ENCODE peak calls at places on chromosomes 11 and 22, in seven cellular contexts. M, T, N, A, R, G and I are unnamed samples.
A peak's percentile ranks its signal among the peaks of the same experiment; 100 is the strongest.

GRCh38 chr22:36397081-36397766 is 9.5 kb upstream of the MYH9 start:
- DNase-seq in N (peak; percentile 68), G (no peak), A (no peak), M (peak; percentile 46), R (no peak), T (peak; percentile 76), I (no peak)

GRCh38 chr11:66840317-66841091 is 2.7 kb upstream of the RCE1 start:
- DNase-seq in T (no peak), R (no peak), A (no peak), M (no peak), G (no peak), N (no peak), I (no peak)

GRCh38 chr22:40620464-40621046 is 16.0 kb downstream of the MRTFA start:
- DNase-seq in T (peak; percentile 52), N (no peak), A (no peak), M (no peak), G (peak; percentile 58), R (no peak), I (no peak)

GRCh38 chr11:124722176-124722575 is 17.6 kb upstream of the NRGN start:
- DNase-seq in R (no peak), T (no peak), N (no peak), M (no peak), G (no peak), A (no peak), I (no peak)

GRCh38 chr11:97269527-97269926 is 879.7 kb downstream of the JRKL start:
- DNase-seq in T (no peak), G (no peak), A (no peak), M (no peak), R (peak; percentile 9), N (no peak), I (no peak)

GRCh38 chr11:70430671-70431574 is 32.6 kb downstream of the CTTN start:
- DNase-seq in A (no peak), N (no peak), R (no peak), T (no peak), M (no peak), G (no peak), I (no peak)

GRCh38 chr11:47248664-47249377 is at the start of gene ACP2:
- DNase-seq in T (peak; percentile 87), M (peak; percentile 94), N (peak; percentile 94), R (peak; percentile 93), G (peak; percentile 86), A (peak; percentile 86), I (peak; percentile 66)

GRCh38 chr11:44208976-44209603 is 100.8 kb downstream of the ALX4 start:
- DNase-seq in T (no peak), M (no peak), A (no peak), G (peak; percentile 10), N (no peak), R (no peak), I (peak; percentile 61)

GRCh38 chr11:70378506-70379134 is 19.7 kb upstream of the CTTN start:
- DNase-seq in R (no peak), N (peak; percentile 2), T (no peak), A (no peak), G (no peak), M (no peak), I (no peak)

GRCh38 chr11:61125310-61125684 is 23.0 kb downstream of the CD5 start:
- DNase-seq in N (no peak), A (no peak), G (no peak), T (no peak), R (no peak), M (no peak), I (no peak)

GRCh38 chr11:79087238-79087956 is 353.4 kb downstream of the TENM4 start:
- DNase-seq in G (peak; percentile 78), M (no peak), R (peak; percentile 68), N (no peak), A (no peak), T (peak; percentile 85), I (no peak)

GRCh38 chr22:30183861-30184278 is 62.7 kb downstream of the LIF start:
- DNase-seq in G (no peak), M (no peak), A (no peak), N (no peak), T (peak; percentile 53), R (no peak), I (no peak)

GRCh38 chr11:81673001-81673400 is 1060.7 kb downstream of the FAM181B start:
- DNase-seq in G (no peak), T (peak; percentile 11), R (no peak), N (no peak), A (no peak), M (no peak), I (no peak)

GRCh38 chr11:45336136-45336535 is 50.0 kb upstream of the SYT13 start:
- DNase-seq in T (no peak), M (no peak), R (no peak), G (no peak), N (no peak), A (no peak), I (no peak)

GRCh38 chr11:67544591-67545242 is 21.5 kb upstream of the CABP2 start:
- DNase-seq in R (no peak), G (no peak), M (no peak), A (no peak), N (no peak), T (no peak), I (no peak)

GRCh38 chr22:41512421-41513194 is 31.7 kb downstream of the POLR3H start:
- DNase-seq in N (no peak), M (no peak), A (peak; percentile 74), T (peak; percentile 50), G (peak; percentile 57), R (peak; percentile 81), I (peak; percentile 40)

GRCh38 chr11:78110830-78111229 is 28.6 kb downstream of the ALG8 start:
- DNase-seq in N (no peak), A (no peak), R (no peak), M (no peak), G (peak; percentile 32), T (no peak), I (no peak)

GRCh38 chr11:70100283-70100610 is 22.1 kb downstream of the ANO1 start:
- DNase-seq in M (no peak), T (no peak), R (no peak), N (no peak), A (no peak), G (no peak), I (no peak)

GRCh38 chr22:32971252-32971651 is 86.9 kb downstream of the SYN3 start:
- DNase-seq in G (no peak), T (no peak), N (no peak), M (no peak), R (no peak), A (no peak), I (no peak)

GRCh38 chr11:64314805-64315561 is 2.4 kb downstream of the TRMT112 start:
- DNase-seq in A (no peak), G (no peak), T (no peak), R (no peak), N (no peak), M (no peak), I (no peak)
- H3K4me3 ChIP-seq in A (no peak overlapping the region), G (no peak overlapping the region), T (no peak overlapping the region), R (no peak overlapping the region), N (no peak overlapping the region), M (no peak overlapping the region), I (no peak overlapping the region)

GRCh38 chr22:50105529-50106100 is 15.8 kb downstream of the MOV10L1 start:
- DNase-seq in G (peak; percentile 18), R (no peak), N (no peak), M (no peak), A (no peak), T (peak; percentile 52), I (no peak)

GRCh38 chr22:50101870-50102565 is 12.2 kb downstream of the MOV10L1 start:
- DNase-seq in A (no peak), M (no peak), G (no peak), T (no peak), R (no peak), N (no peak), I (no peak)

GRCh38 chr22:50104149-50104548 is 14.3 kb downstream of the MOV10L1 start:
- DNase-seq in T (no peak), M (no peak), G (no peak), R (no peak), A (no peak), N (no peak), I (no peak)

GRCh38 chr22:50107529-50107928 is 17.7 kb downstream of the MOV10L1 start:
- DNase-seq in A (no peak), N (no peak), G (no peak), T (no peak), R (no peak), M (no peak), I (no peak)

GRCh38 chr22:50102946-50103345 is 13.1 kb downstream of the MOV10L1 start:
- DNase-seq in A (no peak), N (no peak), M (no peak), R (no peak), T (no peak), G (no peak), I (peak; percentile 4)
- TF ChIP-seq CTCF in A (no peak), N (no peak), M (no peak), R (no peak), T (no peak), G (no peak), I (peak; percentile 39)

DNA sequence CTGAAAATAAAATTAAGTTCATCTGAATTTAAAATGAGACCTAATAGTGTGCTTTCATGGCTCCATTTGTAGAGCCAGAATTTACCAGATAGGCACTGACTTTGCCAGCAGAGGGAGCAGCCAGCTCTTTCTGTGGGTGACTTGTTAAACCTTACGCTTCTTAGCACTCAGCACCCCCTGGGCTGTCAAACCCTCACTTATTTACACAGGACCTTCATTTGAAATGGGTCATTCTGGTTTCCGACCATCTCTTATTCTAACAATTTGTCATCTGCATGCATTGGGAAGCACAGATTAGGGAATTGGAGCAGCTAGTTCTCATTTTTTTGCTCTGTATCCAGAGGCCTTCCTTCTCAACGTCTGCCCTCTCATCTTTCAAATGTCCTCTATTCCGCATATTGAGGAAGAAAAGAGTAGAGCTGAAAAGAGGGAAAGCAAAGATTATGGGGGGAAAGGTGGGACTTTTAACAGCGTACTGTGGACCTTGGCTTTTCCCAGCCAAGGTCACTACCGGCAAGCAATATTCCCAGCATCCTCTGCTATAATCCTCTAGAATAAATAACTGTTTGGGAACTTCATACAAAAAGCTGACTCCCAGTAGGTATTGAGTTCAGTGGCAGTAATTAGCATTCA is 3.1 kb downstream of the ASRGL1 start:
- DNase-seq in N (no peak), R (peak; percentile 56), G (peak; percentile 15), T (peak; percentile 44), A (peak; percentile 47), M (peak; percentile 61), I (no peak)
- H3K4me3 ChIP-seq in N (no peak overlapping the region), R (no peak overlapping the region), G (no peak overlapping the region), T (no peak overlapping the region), A (no peak overlapping the region), M (peak overlapping the region; percentile 24), I (no peak overlapping the region)

GRCh38 chr22:21688706-21689381 is 23.0 kb downstream of the PPIL2 start:
- DNase-seq in M (no peak), A (no peak), R (no peak), G (no peak), N (no peak), T (no peak), I (no peak)

GRCh38 chr22:21690401-21690801 is 24.6 kb downstream of the PPIL2 start:
- DNase-seq in A (no peak), N (no peak), R (no peak), G (no peak), T (no peak), M (no peak), I (no peak)

GRCh38 chr22:21686634-21687393 is 21.0 kb downstream of the PPIL2 start:
- DNase-seq in T (no peak), A (no peak), G (no peak), R (no peak), N (no peak), M (no peak), I (no peak)

GRCh38 chr22:21687685-21688259 is 22.0 kb downstream of the PPIL2 start:
- DNase-seq in R (no peak), A (no peak), M (no peak), T (no peak), N (no peak), G (no peak), I (no peak)

GRCh38 chr22:21688341-21688705 is 22.5 kb downstream of the PPIL2 start:
- DNase-seq in N (no peak), G (no peak), R (no peak), A (no peak), T (no peak), M (no peak), I (no peak)
- TF ChIP-seq CTCF in N (no peak), G (no peak), R (no peak), A (no peak), T (no peak), M (no peak), I (no peak)